ENCODE peak calls at places on chromosomes 6 and 20, in ten cellular contexts. T is activated gamma-delta T cell; W is HuH-7; Z is effector memory CD4-positive, alpha-beta T cell; K is right lobe of liver; O is CD4-positive, alpha-beta T cell; D is mesenteric fat pad; J is hippocampal formation; Q is AG10803; E is AG09319. M is an unnamed sample.

GRCh38 chr6:4270001-4270400 is 134.6 kb upstream of the ECI2 start:
- DNase-seq in W (no peak), Z (no peak), J (no peak), D (no peak), O (no peak), T (no peak), K (no peak), E (no peak), Q (no peak), M (no peak)

GRCh38 chr6:14754636-14755513 is 491.0 kb upstream of the JARID2 start:
- DNase-seq in O (no peak), K (no peak), W (no peak), D (no peak), Q (no peak), Z (peak), J (no peak), E (no peak), T (no peak), M (no peak)

GRCh38 chr6:112691289-112691688 is 344.2 kb downstream of the RFPL4B start:
- DNase-seq in E (peak), J (no peak), Q (peak), W (no peak), D (no peak), K (no peak), T (no peak), O (no peak), Z (no peak), M (no peak)

GRCh38 chr6:129153257-129153656 is 270.3 kb downstream of the LAMA2 start:
- DNase-seq in E (no peak), W (no peak), T (no peak), K (no peak), Q (no peak), D (no peak), J (no peak), Z (no peak), O (no peak), M (no peak)

GRCh38 chr6:14501914-14502313 is 384.3 kb downstream of the CD83 start:
- DNase-seq in K (no peak), Q (no peak), W (no peak), T (no peak), Z (no peak), J (no peak), D (no peak), E (no peak), O (no peak), M (no peak)

GRCh38 chr6:13724174-13724573 is 12.5 kb upstream of the RANBP9 start:
- DNase-seq in Z (no peak), O (no peak), J (no peak), E (no peak), D (no peak), K (no peak), W (no peak), T (no peak), Q (no peak), M (no peak)

GRCh38 chr6:77457720-77458349 is 5.5 kb downstream of the HTR1B start:
- DNase-seq in W (peak), O (no peak), D (no peak), Q (peak), J (peak), E (peak), T (no peak), K (peak), Z (no peak), M (peak)

GRCh38 chr6:21915707-21916399 is 322.3 kb downstream of the SOX4 start:
- DNase-seq in K (no peak), W (no peak), J (no peak), Z (no peak), E (no peak), Q (peak), D (no peak), T (no peak), O (no peak), M (no peak)

GRCh38 chr6:37785002-37785687 is 34.4 kb upstream of the ZFAND3 start:
- DNase-seq in W (no peak), E (no peak), Q (no peak), Z (no peak), D (no peak), K (no peak), O (no peak), T (no peak), J (no peak), M (peak)

GRCh38 chr6:38131527-38131965 is 312.0 kb downstream of the ZFAND3 start:
- DNase-seq in D (no peak), W (no peak), T (no peak), O (no peak), E (peak), Z (no peak), J (no peak), K (no peak), Q (peak), M (no peak)

GRCh38 chr20:53943522-53944291 is 126.7 kb downstream of the BCAS1 start:
- DNase-seq in D (no peak), K (no peak), O (no peak), Z (peak), J (no peak), Q (peak), W (peak), T (no peak), E (no peak), M (peak)

GRCh38 chr20:7217606-7218005 is 450.1 kb downstream of the BMP2 start:
- DNase-seq in K (no peak), Q (no peak), T (no peak), O (no peak), W (no peak), J (no peak), Z (no peak), D (no peak), E (no peak), M (no peak)